ENCODE peak calls at places on chromosomes 11 and 22, in five cellular contexts. C is MM.1S, A is IMR-90, I is A549, M is hepatocyte. T is an unnamed sample.

GRCh38 chr11:45820211-45820857 is 15.4 kb downstream of the SLC35C1 start:
- DNase-seq in C (no peak), A (no peak), I (no peak), M (no peak), T (no peak)

GRCh38 chr22:23184100-23184763 is 3.9 kb downstream of the BCR start:
- DNase-seq in C (no peak), A (no peak), I (no peak), M (no peak), T (no peak)

GRCh38 chr11:75351541-75352416 is at the start of gene ARRB1:
- DNase-seq in C (no peak), A (no peak), I (peak; percentile 30), M (peak; percentile 88), T (peak; percentile 48)

GRCh38 chr22:33811208-33811607 is 109.1 kb downstream of the LARGE1 start:
- DNase-seq in C (no peak), A (no peak), I (no peak), M (no peak), T (no peak)

GRCh38 chr11:61334434-61335354 is 1.7 kb downstream of the TKFC start:
- DNase-seq in C (no peak), A (peak; percentile 57), I (no peak), M (peak; percentile 56), T (no peak)

GRCh38 chr11:64921384-64921783 is 3.1 kb upstream of the PPP2R5B start:
- DNase-seq in C (no peak), A (no peak), I (no peak), M (no peak), T (no peak)

GRCh38 chr11:8702598-8702915 is 20.0 kb downstream of the RPL27A start:
- DNase-seq in C (no peak), A (no peak), I (no peak), M (no peak), T (no peak)

GRCh38 chr11:120212926-120213325 is 2.1 kb downstream of the OAF start:
- DNase-seq in C (no peak), A (no peak), I (no peak), M (no peak), T (no peak)

GRCh38 chr11:126060651-126061220 is 1.9 kb downstream of the CDON start:
- DNase-seq in C (no peak), A (no peak), I (peak; percentile 22), M (peak; percentile 28), T (no peak)

GRCh38 chr11:14542384-14542783 is 22.2 kb upstream of the PSMA1 start:
- DNase-seq in C (no peak), A (no peak), I (no peak), M (no peak), T (no peak)

GRCh38 chr11:27367881-27368280 is 4.9 kb upstream of the CCDC34 start:
- DNase-seq in C (no peak), A (no peak), I (no peak), M (no peak), T (no peak)

GRCh38 chr11:14905104-14906033 is 13.3 kb upstream of the CYP2R1 start:
- DNase-seq in C (peak; percentile 88), A (peak; percentile 10), I (peak; percentile 49), M (peak; percentile 58), T (no peak)

GRCh38 chr22:17891427-17892167 is 117.3 kb upstream of the BID start:
- DNase-seq in C (no peak), A (no peak), I (no peak), M (peak; percentile 59), T (no peak)

GRCh38 chr22:44129614-44129976 is 51.1 kb upstream of the PARVG start:
- DNase-seq in C (no peak), A (peak; percentile 56), I (no peak), M (no peak), T (no peak)

GRCh38 chr11:116691779-116692178 is 81.0 kb downstream of the BUD13 start:
- DNase-seq in C (peak; percentile 46), A (peak; percentile 6), I (no peak), M (peak; percentile 68), T (peak; percentile 56)

GRCh38 chr11:88103337-88104206 is 71.7 kb downstream of the RAB38 start:
- DNase-seq in C (peak; percentile 57), A (peak; percentile 58), I (peak; percentile 95), M (peak; percentile 59), T (peak; percentile 32)

GRCh38 chr22:27720860-27721259 is 80.7 kb downstream of the MN1 start:
- DNase-seq in C (no peak), A (no peak), I (no peak), M (no peak), T (no peak)

GRCh38 chr11:57668467-57668890 is 565 bp downstream of the ZDHHC5 start:
- DNase-seq in C (peak; percentile 45), A (no peak), I (no peak), M (no peak), T (no peak)

GRCh38 chr22:36753916-36754315 is 22.0 kb downstream of the IFT27 start:
- DNase-seq in C (no peak), A (no peak), I (no peak), M (no peak), T (no peak)

GRCh38 chr22:36756031-36756430 is 19.9 kb downstream of the IFT27 start:
- DNase-seq in C (no peak), A (no peak), I (no peak), M (no peak), T (no peak)

GRCh38 chr22:36755316-36755715 is 20.6 kb downstream of the IFT27 start:
- DNase-seq in C (no peak), A (no peak), I (no peak), M (no peak), T (no peak)

GRCh38 chr22:36756746-36757607 is 18.9 kb downstream of the IFT27 start:
- DNase-seq in C (no peak), A (no peak), I (no peak), M (no peak), T (no peak)

GRCh38 chr22:36753120-36753802 is 22.7 kb downstream of the IFT27 start:
- DNase-seq in C (no peak), A (no peak), I (no peak), M (peak; percentile 43), T (no peak)
- H3K4me2 ChIP-seq in C (no peak overlapping the region), A (no peak overlapping the region), I (no peak overlapping the region), M (no peak overlapping the region), T (no peak overlapping the region)

GRCh38 chr22:50170453-50171318 is at the start of gene PANX2:
- DNase-seq in C (no peak), A (no peak), I (no peak), M (no peak), T (no peak)

GRCh38 chr22:50173221-50173982 is 2.9 kb downstream of the PANX2 start:
- DNase-seq in C (no peak), A (no peak), I (no peak), M (no peak), T (no peak)

GRCh38 chr22:50171319-50171964 is 911 bp downstream of the PANX2 start:
- DNase-seq in C (no peak), A (no peak), I (no peak), M (no peak), T (no peak)

GRCh38 chr22:50173983-50174355 is 3.4 kb downstream of the PANX2 start:
- DNase-seq in C (no peak), A (no peak), I (no peak), M (no peak), T (no peak)

DNA sequence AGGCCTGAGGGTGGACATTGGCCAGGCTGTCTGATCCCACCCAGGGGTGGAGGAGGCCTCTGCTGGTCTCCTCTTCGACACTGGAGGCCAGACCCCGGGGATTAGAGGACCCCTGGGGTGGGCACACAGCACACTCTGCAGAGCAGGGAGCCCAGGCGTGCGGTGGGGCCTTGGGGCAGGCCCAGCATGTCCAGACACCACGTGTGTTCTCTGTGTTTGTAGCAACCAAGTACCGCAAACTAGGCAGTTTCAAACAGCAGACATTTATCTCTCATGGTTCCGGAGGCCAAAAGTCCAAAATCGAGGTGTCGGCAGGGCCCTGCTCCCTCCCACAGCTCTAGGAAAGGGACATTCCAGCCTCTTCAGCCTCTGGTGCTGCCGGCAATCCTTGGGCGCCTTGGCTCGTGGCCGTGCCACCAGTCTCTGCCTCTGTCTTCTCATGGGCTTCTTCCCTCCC is 1.5 kb downstream of the PANX2 start:
- DNase-seq in C (no peak), A (no peak), I (no peak), M (no peak), T (no peak)
- H3K4me2 ChIP-seq in C (no peak overlapping the region), A (no peak overlapping the region), I (peak overlapping the region; percentile 96), M (peak overlapping the region; percentile 93), T (no peak overlapping the region)

GRCh38 chr11:9973921-9974320 is 310.0 kb downstream of the SWAP70 start:
- DNase-seq in C (no peak), A (peak; percentile 53), I (peak; percentile 31), M (no peak), T (no peak)

GRCh38 chr11:9971894-9972293 is 308.0 kb downstream of the SWAP70 start:
- DNase-seq in C (no peak), A (no peak), I (no peak), M (no peak), T (no peak)

GRCh38 chr11:9974375-9974774 is 310.5 kb downstream of the SWAP70 start:
- DNase-seq in C (no peak), A (no peak), I (peak; percentile 11), M (no peak), T (no peak)

GRCh38 chr11:9969068-9969467 is 305.2 kb downstream of the SWAP70 start:
- DNase-seq in C (no peak), A (no peak), I (peak; percentile 11), M (no peak), T (no peak)

DNA sequence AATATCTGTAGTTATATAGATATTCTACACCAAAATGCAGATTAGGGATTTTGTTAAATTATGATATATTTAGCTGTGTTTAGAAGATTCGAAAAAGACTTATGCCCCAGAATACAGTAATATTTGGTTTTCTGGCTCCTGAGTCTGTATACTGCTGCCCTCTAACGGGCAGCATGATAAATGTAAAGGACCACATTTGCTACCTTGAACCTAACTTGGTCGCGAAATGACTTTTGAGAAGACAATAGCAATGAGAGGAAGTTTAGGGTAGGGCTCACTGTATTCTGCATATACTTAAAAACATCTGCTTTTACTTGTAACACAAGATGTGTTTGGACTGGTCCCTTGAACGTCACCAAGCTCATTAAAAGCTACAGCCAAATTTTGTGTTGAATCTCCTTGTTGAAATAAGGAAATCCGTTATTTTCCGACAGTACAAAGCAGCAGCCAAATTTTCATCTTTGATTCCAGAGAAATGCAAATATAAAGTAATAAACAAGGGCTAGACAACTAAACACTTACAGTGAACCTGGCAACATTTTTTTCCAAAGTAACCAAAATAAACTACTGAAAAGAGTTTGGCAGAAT is 309.1 kb downstream of the SWAP70 start:
- DNase-seq in C (peak; percentile 48), A (peak; percentile 70), I (peak; percentile 63), M (peak; percentile 61), T (peak; percentile 5)
- H3K4me2 ChIP-seq in C (no peak overlapping the region), A (no peak overlapping the region), I (peak overlapping the region; percentile 11), M (no peak overlapping the region), T (no peak overlapping the region)

DNA sequence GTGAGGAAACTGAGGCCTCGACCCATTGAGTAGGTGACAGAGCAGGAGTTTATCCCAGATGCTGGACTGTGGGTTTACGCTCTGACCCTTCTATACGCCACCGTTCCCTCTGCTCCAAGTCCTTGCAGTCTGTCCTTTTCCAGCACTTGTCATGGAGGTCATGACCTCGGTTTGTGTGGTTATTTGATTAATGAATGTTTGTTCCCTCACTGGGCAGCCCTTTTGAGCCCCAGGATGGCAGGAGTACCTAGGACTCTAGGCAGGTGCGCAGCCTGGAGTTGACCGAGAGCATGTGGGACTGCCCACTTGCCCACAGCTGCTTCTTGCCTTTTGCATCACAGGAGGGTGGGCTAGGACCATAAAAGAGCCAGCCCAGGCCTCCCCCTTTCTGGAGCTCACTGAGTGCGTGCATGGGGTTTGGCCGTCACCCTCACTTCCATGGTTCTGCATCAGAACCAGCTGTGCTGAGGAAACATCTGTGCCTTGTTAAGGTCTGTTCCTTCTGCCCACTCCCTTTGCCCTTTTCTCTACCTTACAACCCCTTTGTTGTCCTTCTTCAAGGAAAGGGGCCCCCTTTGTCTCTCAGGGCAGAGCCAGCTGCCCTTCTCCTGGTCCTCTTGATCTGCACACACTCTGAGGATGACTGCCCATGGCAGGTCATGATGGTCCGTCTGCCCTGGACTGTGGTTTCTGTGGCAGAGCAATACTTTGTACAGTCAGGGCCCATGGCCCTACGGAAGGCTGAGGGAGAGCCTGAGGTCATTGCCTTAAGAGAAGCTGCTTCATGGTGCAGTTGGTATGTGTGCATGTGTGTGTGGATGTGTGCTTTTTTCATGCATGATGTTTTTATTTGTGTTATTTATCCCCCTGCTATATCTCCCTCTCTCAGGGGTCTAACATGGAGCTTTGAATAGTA is 38.2 kb downstream of the BMAL1 start:
- DNase-seq in C (no peak), A (no peak), I (no peak), M (no peak), T (no peak)
- H3K4me2 ChIP-seq in C (no peak overlapping the region), A (no peak overlapping the region), I (peak overlapping the region; percentile 14), M (no peak overlapping the region), T (no peak overlapping the region)